ENCODE peak calls at places on chromosomes 12 and 14, in six cellular contexts. J, N, S, Z, Y and A are unnamed samples.

GRCh38 chr14:68167717-68168087 is 348.1 kb downstream of the RAD51B start:
- DNase-seq in N (no peak), Z (no peak), Y (no peak), J (no peak), S (no peak), A (no peak)

GRCh38 chr14:38256358-38256840 is 506 bp upstream of the CLEC14A start:
- DNase-seq in Y (no peak), N (no peak), S (no peak), J (no peak), Z (no peak), A (no peak)

GRCh38 chr14:23327947-23328744 is 6.9 kb downstream of the PABPN1 start:
- DNase-seq in S (peak), Y (no peak), Z (peak), N (peak), J (peak), A (peak)

GRCh38 chr12:47990351-47991105 is 13.7 kb downstream of the COL2A1 start:
- DNase-seq in Z (no peak), J (no peak), N (no peak), S (no peak), Y (no peak), A (no peak)

GRCh38 chr14:91354221-91354916 is 63.3 kb downstream of the CCDC88C start:
- DNase-seq in S (no peak), Z (no peak), N (no peak), J (no peak), Y (no peak), A (no peak)

GRCh38 chr12:110039085-110039807 is 9.1 kb downstream of the C12orf76 start:
- DNase-seq in J (peak), Y (no peak), Z (no peak), N (no peak), S (no peak), A (peak)

GRCh38 chr14:102140750-102141145 is 1.1 kb downstream of the WDR20 start:
- DNase-seq in J (no peak), Y (no peak), S (no peak), Z (no peak), N (no peak), A (peak)

GRCh38 chr12:103840881-103841689 is at the start of gene NT5DC3:
- DNase-seq in J (peak), Y (peak), N (peak), Z (peak), S (peak), A (peak)

GRCh38 chr14:50741571-50741970 is 73.5 kb upstream of the SAV1 start:
- DNase-seq in S (no peak), Z (peak), J (no peak), Y (no peak), N (no peak), A (peak)

GRCh38 chr12:28802706-28803438 is 346.2 kb upstream of the FAR2 start:
- DNase-seq in Z (no peak), J (no peak), S (no peak), Y (no peak), N (no peak), A (no peak)

GRCh38 chr12:16348435-16349131 is 1.1 kb downstream of the MGST1 start:
- DNase-seq in Z (no peak), J (no peak), N (no peak), Y (no peak), S (no peak), A (no peak)

GRCh38 chr12:74871817-74872216 is 334.2 kb downstream of the ATXN7L3B start:
- DNase-seq in Z (no peak), Y (no peak), J (no peak), N (no peak), S (no peak), A (peak)

GRCh38 chr12:18320036-18320617 is 58.8 kb downstream of the PIK3C2G start:
- DNase-seq in S (peak), N (peak), Y (peak), J (peak), Z (peak), A (peak)

GRCh38 chr14:61934385-61934784 is 172.2 kb downstream of the SNAPC1 start:
- DNase-seq in J (no peak), Z (no peak), S (no peak), N (no peak), Y (no peak), A (no peak)

DNA sequence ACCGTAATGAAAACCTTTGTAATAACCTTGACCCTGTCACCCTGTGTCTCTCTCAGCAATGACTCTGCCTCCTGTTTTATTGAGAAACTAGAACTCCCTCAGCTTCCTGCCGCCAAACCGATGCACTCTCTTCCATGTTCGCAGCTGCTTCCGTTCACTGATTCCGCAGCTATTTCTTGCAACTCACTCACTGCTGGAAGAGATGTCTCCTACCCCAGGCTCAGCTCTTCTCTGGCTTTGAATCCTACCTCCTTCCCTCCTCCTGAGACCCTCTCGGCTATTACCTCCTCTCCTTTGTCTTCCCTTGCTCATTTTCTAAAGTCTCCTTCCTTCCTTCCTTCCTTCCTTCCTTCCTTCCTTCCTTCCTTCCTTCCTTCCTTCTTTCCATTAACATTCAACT is 71.0 kb downstream of the ESRRB start:
- DNase-seq in Z (no peak), N (no peak), Y (no peak), S (no peak), J (no peak), A (no peak)
- TF ChIP-seq JUND in Z (no peak), N (no peak), Y (no peak), S (no peak), J (no peak), A (no peak)

DNA sequence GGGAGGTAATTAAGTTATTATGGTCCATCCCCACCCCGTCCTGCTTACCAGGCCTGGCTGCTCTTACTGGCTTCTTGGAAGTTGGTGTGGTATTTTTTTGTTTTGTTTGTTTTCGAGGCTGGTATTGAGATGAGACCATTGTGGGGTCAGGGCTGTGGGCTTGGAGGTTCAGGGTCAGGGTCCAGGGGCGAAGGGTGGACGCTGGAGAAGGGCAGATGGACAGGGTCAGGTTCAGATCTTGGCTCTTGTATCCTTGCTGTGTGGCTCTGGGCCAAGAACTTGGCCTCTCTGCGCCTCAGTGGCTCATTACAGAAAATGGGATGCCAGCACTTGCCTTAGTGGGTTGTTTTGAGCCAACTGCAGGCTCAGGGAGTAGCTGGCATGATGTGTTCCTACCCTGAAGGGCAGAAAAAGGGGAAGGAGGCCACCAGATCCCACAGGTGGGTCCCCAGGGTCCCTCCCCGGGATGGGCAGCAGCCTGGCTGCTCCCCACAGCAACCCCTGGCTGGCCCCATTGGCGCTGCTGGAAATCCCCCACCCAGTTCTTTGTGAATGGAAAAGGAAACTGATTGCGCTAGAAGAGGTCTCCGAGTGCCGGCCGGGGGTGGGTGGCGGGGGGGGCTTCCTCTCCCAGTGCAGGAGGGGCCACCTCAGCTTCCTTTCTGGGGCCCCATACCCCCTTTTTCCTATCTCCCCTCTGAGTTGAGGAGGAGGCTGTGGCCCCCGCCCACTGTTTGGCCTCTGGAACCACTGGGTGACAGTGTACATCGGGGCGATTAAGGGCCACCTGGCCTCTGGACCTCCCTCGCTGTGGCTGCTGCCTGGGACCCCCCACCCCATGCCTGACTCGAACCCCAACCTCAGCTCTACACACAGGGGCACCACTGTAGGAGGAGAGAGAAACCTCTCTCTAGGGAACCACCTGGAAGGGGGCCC is 25.0 kb downstream of the SH2B3 start:
- DNase-seq in N (no peak), Z (no peak), J (no peak), S (no peak), Y (no peak), A (no peak)
- TF ChIP-seq JUND in N (no peak), Z (no peak), J (no peak), S (no peak), Y (no peak), A (no peak)

GRCh38 chr12:56202366-56202765 is 13.1 kb upstream of the SMARCC2 start:
- DNase-seq in N (no peak), S (no peak), J (no peak), Y (no peak), Z (no peak), A (no peak)
- TF ChIP-seq JUND in N (no peak), S (no peak), J (no peak), Y (no peak), Z (no peak), A (no peak)

GRCh38 chr12:94100254-94100653 is 48.1 kb upstream of the PLXNC1 start:
- DNase-seq in J (no peak), Y (no peak), Z (no peak), S (no peak), N (peak), A (no peak)

GRCh38 chr12:94100990-94101901 is 47.1 kb upstream of the PLXNC1 start:
- DNase-seq in Y (peak), Z (peak), J (peak), N (peak), S (peak), A (peak)

GRCh38 chr12:94101902-94102660 is 46.3 kb upstream of the PLXNC1 start:
- DNase-seq in Y (peak), N (peak), Z (peak), J (peak), S (peak), A (peak)

GRCh38 chr12:94107910-94108309 is 40.5 kb upstream of the PLXNC1 start:
- DNase-seq in N (no peak), Z (no peak), S (no peak), Y (no peak), J (no peak), A (no peak)

DNA sequence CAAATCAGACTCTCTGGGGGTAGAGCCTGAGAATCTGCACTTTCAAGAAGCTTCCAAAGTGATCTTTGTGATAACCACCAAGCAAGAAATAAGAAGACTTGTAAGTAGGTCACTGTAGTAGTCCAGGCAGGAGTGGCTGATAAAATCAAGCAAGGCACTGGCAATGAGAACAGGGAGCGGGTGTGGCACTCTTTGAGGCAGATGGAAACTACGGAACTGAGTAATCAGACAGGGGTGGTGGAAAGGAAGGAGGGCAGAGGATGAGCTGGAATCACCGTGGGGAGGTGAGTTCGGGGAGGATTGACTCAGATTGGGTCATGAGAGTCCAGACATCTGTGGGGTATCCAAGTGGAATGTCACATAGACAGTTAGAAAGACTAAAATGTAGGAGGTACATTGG is 44.4 kb upstream of the PLXNC1 start:
- DNase-seq in J (no peak), Y (no peak), Z (no peak), S (no peak), N (no peak), A (no peak)
- TF ChIP-seq JUND in J (no peak), Y (no peak), Z (no peak), S (no peak), N (no peak), A (no peak)

GRCh38 chr14:100140452-100141132 is 18.9 kb downstream of the DEGS2 start:
- DNase-seq in Y (peak), N (peak), J (peak), S (no peak), Z (no peak), A (no peak)
- TF ChIP-seq JUND in Y (no peak), N (peak), J (no peak), S (no peak), Z (no peak), A (no peak)

DNA sequence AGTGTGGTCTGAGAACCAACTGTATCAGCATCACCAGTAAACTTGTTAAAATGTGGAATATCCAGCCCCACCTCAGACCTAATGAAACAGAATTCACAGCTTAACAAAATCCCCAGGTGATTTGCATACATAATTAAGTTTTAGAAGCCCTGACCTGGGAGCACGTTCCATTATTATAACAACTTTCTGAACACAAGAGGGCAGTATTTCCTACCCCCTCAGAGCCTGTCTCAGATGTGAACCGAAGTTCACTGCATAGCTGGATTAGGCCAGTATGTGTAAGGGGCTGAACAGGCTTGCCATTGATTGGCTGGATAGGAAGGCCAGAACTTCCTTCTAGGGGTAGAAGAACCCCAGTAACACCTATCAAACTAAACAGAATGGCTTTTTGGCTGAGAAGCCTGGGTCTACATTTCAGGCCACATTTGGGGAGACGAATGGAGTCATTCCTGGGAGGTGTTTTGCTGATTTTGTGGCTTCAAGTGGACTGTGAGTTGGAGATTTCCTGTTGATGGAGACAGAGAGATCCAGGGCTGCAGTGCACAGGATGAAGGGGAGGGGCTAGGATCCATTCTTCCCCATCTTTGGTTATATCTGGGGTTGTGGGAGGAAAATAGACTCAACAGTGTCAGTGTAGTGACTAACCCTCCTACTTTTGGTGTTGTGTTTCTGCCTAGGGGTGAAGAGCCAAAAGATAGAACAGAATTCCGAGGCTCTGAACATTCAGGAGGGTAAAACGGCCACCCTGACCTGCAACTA is 94.7 kb upstream of the OR4E1 start:
- DNase-seq in Y (no peak), S (peak), J (peak), Z (peak), N (peak), A (peak)
- TF ChIP-seq JUND in Y (no peak), S (no peak), J (no peak), Z (no peak), N (no peak), A (no peak)

GRCh38 chr12:92927436-92928116 is 1.5 kb downstream of the EEA1 start:
- DNase-seq in S (no peak), Z (no peak), Y (no peak), J (peak), N (peak), A (no peak)
- TF ChIP-seq JUND in S (peak), Z (no peak), Y (peak), J (no peak), N (peak), A (no peak)

GRCh38 chr14:70254476-70254961 is 65.8 kb upstream of the SLC8A3 start:
- DNase-seq in J (peak), S (peak), Y (no peak), N (peak), Z (no peak), A (peak)
- TF ChIP-seq JUND in J (no peak), S (no peak), Y (no peak), N (no peak), Z (no peak), A (no peak)

DNA sequence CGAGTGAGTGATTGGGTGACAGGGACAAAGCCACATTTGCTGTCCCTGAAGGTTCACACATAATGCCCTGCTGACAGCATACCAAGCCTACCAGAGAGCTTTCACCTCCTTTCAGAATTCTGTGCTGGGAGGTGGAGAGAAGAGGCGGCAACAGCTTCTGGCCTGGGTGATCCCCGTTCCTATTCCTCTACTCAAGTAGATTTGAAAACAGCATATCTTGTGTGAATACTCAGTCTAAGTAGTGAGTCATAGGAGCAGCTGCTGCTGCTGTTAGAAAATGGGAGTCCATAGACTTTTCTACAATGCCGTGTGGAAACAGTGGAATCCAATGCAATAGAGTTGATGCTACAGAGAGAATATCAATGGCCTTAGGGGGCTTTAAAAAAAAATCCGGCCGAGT is 44.7 kb downstream of the SRGAP1 start:
- DNase-seq in S (no peak), N (no peak), J (no peak), Y (no peak), Z (no peak), A (no peak)
- TF ChIP-seq JUND in S (peak), N (no peak), J (no peak), Y (no peak), Z (no peak), A (no peak)